ENCODE peak calls at places on chromosome 10, in ten cellular contexts. A is activated CD4-positive, alpha-beta T cell treated with anti-CD3 and anti-CD28 coated beads, Interleukin-2, amount 50 U/mL, for 48 hours; O is GM18507; V is ELR; C is ACHN; W is NCI-H1694 treated with DMSO at 0.1 percent for 48 hours; M is Panc1; H is H7; K is fibroblast of the conjunctiva; T is T-helper 9 cell. Z is an unnamed sample.

GRCh38 chr10:3469639-3470020 is 297.0 kb upstream of the PITRM1 start:
- DNase-seq in A (no peak), O (no peak), V (no peak), C (no peak), W (no peak), M (no peak), H (no peak), K (no peak), T (no peak), Z (no peak)

GRCh38 chr10:45432113-45432512 is 58.1 kb downstream of the ALOX5 start:
- DNase-seq in A (no peak), O (no peak), V (no peak), C (no peak), W (no peak), M (no peak), H (no peak), K (no peak), T (no peak), Z (no peak)

GRCh38 chr10:128189176-128189575 is 63.0 kb upstream of the MKI67 start:
- DNase-seq in A (no peak), O (no peak), V (no peak), C (no peak), W (no peak), M (no peak), H (no peak), K (no peak), T (no peak), Z (no peak)

GRCh38 chr10:5575482-5576153 is 50.9 kb downstream of the CALML3 start:
- DNase-seq in A (no peak), O (no peak), V (peak; percentile 85), C (no peak), W (no peak), M (no peak), H (no peak), K (no peak), T (no peak), Z (no peak)

GRCh38 chr10:90579602-90580242 is 278.1 kb downstream of the HTR7 start:
- DNase-seq in A (no peak), O (no peak), V (peak; percentile 50), C (peak; percentile 48), W (no peak), M (no peak), H (peak; percentile 3), K (no peak), T (no peak), Z (no peak)

GRCh38 chr10:43202224-43202656 is 64.0 kb downstream of the CSGALNACT2 start:
- DNase-seq in A (peak; percentile 71), O (peak; percentile 38), V (peak; percentile 42), C (peak; percentile 49), W (no peak), M (no peak), H (peak; percentile 89), K (no peak), T (peak; percentile 23), Z (peak; percentile 51)

GRCh38 chr10:124741281-124741921 is 2.8 kb downstream of the FAM53B start:
- DNase-seq in A (peak; percentile 85), O (no peak), V (peak; percentile 84), C (peak; percentile 78), W (no peak), M (no peak), H (peak; percentile 91), K (peak; percentile 59), T (peak; percentile 73), Z (peak; percentile 94)

GRCh38 chr10:71700735-71701368 is 18.7 kb downstream of the C10orf105 start:
- DNase-seq in A (no peak), O (no peak), V (no peak), C (no peak), W (no peak), M (no peak), H (no peak), K (no peak), T (no peak), Z (no peak)

GRCh38 chr10:49222170-49222569 is 34.0 kb upstream of the TMEM273 start:
- DNase-seq in A (no peak), O (no peak), V (no peak), C (no peak), W (no peak), M (no peak), H (no peak), K (no peak), T (no peak), Z (no peak)

GRCh38 chr10:33734393-33735110 is 400.1 kb upstream of the NRP1 start:
- DNase-seq in A (no peak), O (no peak), V (no peak), C (no peak), W (no peak), M (no peak), H (no peak), K (no peak), T (no peak), Z (no peak)

GRCh38 chr10:92573091-92573797 is 649 bp downstream of the IDE start:
- DNase-seq in A (peak; percentile 58), O (no peak), V (peak; percentile 68), C (peak; percentile 66), W (no peak), M (no peak), H (peak; percentile 88), K (no peak), T (peak; percentile 19), Z (peak; percentile 42)

GRCh38 chr10:73916761-73917470 is 6.0 kb downstream of the PLAU start:
- DNase-seq in A (no peak), O (no peak), V (peak; percentile 69), C (no peak), W (no peak), M (no peak), H (no peak), K (no peak), T (no peak), Z (no peak)

GRCh38 chr10:70495691-70496261 is 17.2 kb downstream of the PALD1 start:
- DNase-seq in A (no peak), O (no peak), V (no peak), C (no peak), W (no peak), M (no peak), H (no peak), K (no peak), T (no peak), Z (no peak)

GRCh38 chr10:15211464-15211979 is 43.0 kb upstream of the NMT2 start:
- DNase-seq in A (no peak), O (no peak), V (peak; percentile 95), C (no peak), W (no peak), M (no peak), H (no peak), K (peak; percentile 31), T (no peak), Z (no peak)

GRCh38 chr10:24882047-24882698 is 70.2 kb downstream of the PRTFDC1 start:
- DNase-seq in A (peak; percentile 46), O (no peak), V (no peak), C (no peak), W (no peak), M (no peak), H (no peak), K (no peak), T (peak; percentile 8), Z (no peak)

GRCh38 chr10:86295351-86295750 is 71.2 kb downstream of the GRID1 start:
- DNase-seq in A (no peak), O (no peak), V (no peak), C (no peak), W (no peak), M (no peak), H (no peak), K (no peak), T (no peak), Z (no peak)

GRCh38 chr10:79399242-79399831 is 46.1 kb downstream of the ZCCHC24 start:
- DNase-seq in A (no peak), O (no peak), V (peak; percentile 92), C (no peak), W (no peak), M (no peak), H (peak; percentile 95), K (peak; percentile 97), T (no peak), Z (peak; percentile 90)

GRCh38 chr10:126880926-126881325 is 24.3 kb upstream of the DOCK1 start:
- DNase-seq in A (no peak), O (no peak), V (no peak), C (no peak), W (no peak), M (no peak), H (no peak), K (no peak), T (no peak), Z (no peak)

GRCh38 chr10:71255817-71256660 is 43.7 kb downstream of the UNC5B start:
- DNase-seq in A (no peak), O (no peak), V (peak; percentile 84), C (no peak), W (peak; percentile 44), M (no peak), H (no peak), K (peak; percentile 82), T (no peak), Z (peak; percentile 95)